ENCODE peak calls at places on chromosomes 12 and 14, in four cellular contexts. One of them, this sample, is unnamed.

GRCh38 chr12:107759410-107759809 is 1.5 kb downstream of the PRDM4 start:
- DNase-seq in K562: peak
- DNase-seq in HCT116: peak
- DNase-seq in GM12878: no peak
- DNase-seq in this sample: no peak

GRCh38 chr12:103548622-103549601 is 38.2 kb upstream of the STAB2 start:
- DNase-seq in K562: peak
- DNase-seq in HCT116: peak
- DNase-seq in GM12878: peak
- DNase-seq in this sample: peak

GRCh38 chr14:69910871-69911270 is 31.7 kb downstream of the SMOC1 start:
- DNase-seq in K562: no peak
- DNase-seq in HCT116: no peak
- DNase-seq in GM12878: no peak
- DNase-seq in this sample: no peak

GRCh38 chr14:86003998-86004397 is 474.1 kb downstream of the FLRT2 start:
- DNase-seq in K562: no peak
- DNase-seq in HCT116: no peak
- DNase-seq in GM12878: no peak
- DNase-seq in this sample: no peak

GRCh38 chr14:71405676-71406075 is 498.4 kb downstream of the PCNX1 start:
- DNase-seq in K562: no peak
- DNase-seq in HCT116: no peak
- DNase-seq in GM12878: no peak
- DNase-seq in this sample: no peak

GRCh38 chr12:101713059-101713682 is 15.7 kb downstream of the CHPT1 start:
- DNase-seq in K562: no peak
- DNase-seq in HCT116: no peak
- DNase-seq in GM12878: no peak
- DNase-seq in this sample: no peak

GRCh38 chr14:59632381-59632780 is 55.8 kb upstream of the CCDC175 start:
- DNase-seq in K562: peak
- DNase-seq in HCT116: peak
- DNase-seq in GM12878: no peak
- DNase-seq in this sample: no peak

GRCh38 chr12:77133566-77133965 is 68.2 kb upstream of the E2F7 start:
- DNase-seq in K562: no peak
- DNase-seq in HCT116: no peak
- DNase-seq in GM12878: no peak
- DNase-seq in this sample: no peak

GRCh38 chr14:35578639-35579038 is 44.7 kb downstream of the INSM2 start:
- DNase-seq in K562: no peak
- DNase-seq in HCT116: no peak
- DNase-seq in GM12878: no peak
- DNase-seq in this sample: no peak

GRCh38 chr12:78210894-78211302 is 380.2 kb downstream of the NAV3 start:
- DNase-seq in K562: no peak
- DNase-seq in HCT116: no peak
- DNase-seq in GM12878: no peak
- DNase-seq in this sample: no peak

GRCh38 chr14:34713681-34714319 is 593 bp downstream of the CFL2 start:
- DNase-seq in K562: peak
- DNase-seq in HCT116: no peak
- DNase-seq in GM12878: no peak
- DNase-seq in this sample: no peak

GRCh38 chr14:105440554-105440900 is 20.9 kb downstream of the MTA1 start:
- DNase-seq in K562: no peak
- DNase-seq in HCT116: no peak
- DNase-seq in GM12878: no peak
- DNase-seq in this sample: no peak

GRCh38 chr12:131988054-131988796 is 38.5 kb downstream of the EP400 start:
- DNase-seq in K562: no peak
- DNase-seq in HCT116: no peak
- DNase-seq in GM12878: no peak
- DNase-seq in this sample: no peak

GRCh38 chr12:52015393-52016081 is 8.8 kb downstream of the TAMALIN start:
- DNase-seq in K562: no peak
- DNase-seq in HCT116: no peak
- DNase-seq in GM12878: no peak
- DNase-seq in this sample: no peak

GRCh38 chr12:111354511-111354910 is 14.4 kb downstream of the PHETA1 start:
- DNase-seq in K562: no peak
- DNase-seq in HCT116: no peak
- DNase-seq in GM12878: no peak
- DNase-seq in this sample: no peak

GRCh38 chr12:93387780-93388179 is 10.1 kb downstream of the NUDT4 start:
- DNase-seq in K562: peak
- DNase-seq in HCT116: no peak
- DNase-seq in GM12878: no peak
- DNase-seq in this sample: no peak

GRCh38 chr12:49953146-49953545 is 2.6 kb downstream of the AQP2 start:
- DNase-seq in K562: no peak
- DNase-seq in HCT116: no peak
- DNase-seq in GM12878: no peak
- DNase-seq in this sample: no peak

GRCh38 chr14:50347521-50347920 is 35.4 kb downstream of the DMAC2L start:
- DNase-seq in K562: peak
- DNase-seq in HCT116: no peak
- DNase-seq in GM12878: no peak
- DNase-seq in this sample: no peak

GRCh38 chr14:23113346-23114119 is 5.5 kb downstream of the CEBPE start:
- DNase-seq in K562: no peak
- DNase-seq in HCT116: no peak
- DNase-seq in GM12878: no peak
- DNase-seq in this sample: no peak

GRCh38 chr12:130026608-130027176 is 122.9 kb upstream of the TMEM132D start:
- DNase-seq in K562: peak
- DNase-seq in HCT116: no peak
- DNase-seq in GM12878: no peak
- DNase-seq in this sample: no peak

GRCh38 chr14:79802096-79802495 is 409.2 kb downstream of the DIO2 start:
- DNase-seq in K562: no peak
- DNase-seq in HCT116: no peak
- DNase-seq in GM12878: no peak
- DNase-seq in this sample: no peak

GRCh38 chr12:51388066-51388799 is 3.0 kb downstream of the GALNT6 start:
- DNase-seq in K562: peak
- DNase-seq in HCT116: no peak
- DNase-seq in GM12878: no peak
- DNase-seq in this sample: no peak

GRCh38 chr12:57476162-57476992 is 3.3 kb downstream of the ARHGAP9 start:
- DNase-seq in K562: no peak
- DNase-seq in HCT116: no peak
- DNase-seq in GM12878: no peak
- DNase-seq in this sample: no peak

GRCh38 chr12:3593906-3594305 is 102.9 kb downstream of the PRMT8 start:
- DNase-seq in K562: no peak
- DNase-seq in HCT116: no peak
- DNase-seq in GM12878: no peak
- DNase-seq in this sample: no peak

GRCh38 chr12:98373982-98374381 is 141.4 kb upstream of the TMPO start:
- DNase-seq in K562: no peak
- DNase-seq in HCT116: no peak
- DNase-seq in GM12878: no peak
- DNase-seq in this sample: no peak

GRCh38 chr14:77961853-77962580 is 162.1 kb downstream of the ADCK1 start:
- DNase-seq in K562: peak
- DNase-seq in HCT116: no peak
- DNase-seq in GM12878: no peak
- DNase-seq in this sample: no peak

GRCh38 chr12:50961708-50962107 is 9.4 kb downstream of the HIGD1C start:
- DNase-seq in K562: no peak
- DNase-seq in HCT116: no peak
- DNase-seq in GM12878: no peak
- DNase-seq in this sample: no peak

GRCh38 chr14:35558680-35559079 is 24.7 kb downstream of the INSM2 start:
- DNase-seq in K562: no peak
- DNase-seq in HCT116: no peak
- DNase-seq in GM12878: no peak
- DNase-seq in this sample: no peak

GRCh38 chr12:102992297-102992696 is 34.8 kb downstream of the ASCL1 start:
- DNase-seq in K562: no peak
- DNase-seq in HCT116: no peak
- DNase-seq in GM12878: peak
- DNase-seq in this sample: no peak

GRCh38 chr14:22748691-22749090 is 17.8 kb upstream of the OXA1L start:
- DNase-seq in K562: no peak
- DNase-seq in HCT116: no peak
- DNase-seq in GM12878: no peak
- DNase-seq in this sample: no peak

DNA sequence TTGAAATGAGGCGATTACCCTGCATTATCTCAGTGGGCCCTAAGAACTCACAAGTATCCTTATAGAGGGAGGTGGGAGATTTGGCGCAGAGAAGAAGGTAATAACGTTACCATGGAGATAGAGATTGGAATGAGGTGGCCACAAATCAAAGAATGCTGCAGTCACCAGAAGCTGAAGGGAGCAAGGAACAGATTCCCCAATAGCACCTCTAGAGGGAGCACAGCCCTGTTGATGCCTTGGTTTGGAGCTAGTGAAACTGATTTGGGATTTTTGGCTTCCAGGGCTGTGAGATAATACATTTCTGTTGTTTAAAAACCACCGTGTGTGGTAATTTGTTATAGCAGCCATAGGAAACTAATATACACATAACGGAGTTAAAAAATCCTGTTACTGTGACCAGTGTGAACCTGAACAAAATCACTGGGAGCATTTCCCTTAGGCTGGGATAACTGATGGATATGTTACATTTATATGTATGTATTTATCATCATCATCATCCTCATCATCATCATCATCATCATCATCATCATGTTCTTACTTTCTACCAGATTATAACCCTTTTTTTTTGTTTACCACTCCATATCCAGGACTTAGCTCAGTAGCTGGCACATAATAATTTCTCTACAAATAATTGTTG is 100.3 kb downstream of the LIN7A start:
- DNase-seq in K562: no peak
- DNase-seq in HCT116: peak
- DNase-seq in GM12878: no peak
- DNase-seq in this sample: peak
- TF ChIP-seq SIN3A in K562: no peak
- TF ChIP-seq SIN3A in HCT116: no peak
- TF ChIP-seq SIN3A in GM12878: no peak
- TF ChIP-seq SIN3A in this sample: no peak

DNA sequence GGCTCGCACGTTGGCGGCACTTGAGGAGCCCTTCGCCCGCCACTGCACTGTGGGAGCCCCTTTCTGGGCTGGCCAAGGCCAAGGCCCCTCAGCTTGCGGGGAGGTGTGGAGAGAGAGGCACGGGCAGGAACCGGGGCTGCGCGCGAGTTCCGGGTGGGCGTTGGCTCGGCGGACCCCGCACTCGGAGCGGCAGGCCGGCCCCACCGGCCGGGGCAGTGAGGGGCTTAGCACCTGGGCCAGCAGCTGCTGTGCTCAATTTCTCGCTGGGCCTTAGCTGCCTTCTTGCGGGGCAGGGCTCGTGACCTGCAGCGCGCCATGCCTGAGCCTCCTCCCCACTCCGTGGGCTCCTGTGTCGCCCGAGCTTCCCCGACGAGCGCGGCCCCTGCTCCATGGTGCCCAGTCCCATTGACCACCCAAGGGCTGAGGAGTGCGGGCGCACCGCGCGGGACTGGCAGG is 71.6 kb upstream of the CNTN1 start:
- DNase-seq in K562: no peak
- DNase-seq in HCT116: no peak
- DNase-seq in GM12878: no peak
- DNase-seq in this sample: no peak
- TF ChIP-seq SIN3A in K562: no peak
- TF ChIP-seq SIN3A in HCT116: no peak
- TF ChIP-seq SIN3A in GM12878: no peak
- TF ChIP-seq SIN3A in this sample: no peak

GRCh38 chr14:88233915-88234314 is 89.2 kb downstream of the KCNK10 start:
- DNase-seq in K562: peak
- DNase-seq in HCT116: peak
- DNase-seq in GM12878: no peak
- DNase-seq in this sample: no peak
- TF ChIP-seq SIN3A in K562: no peak
- TF ChIP-seq SIN3A in HCT116: no peak
- TF ChIP-seq SIN3A in GM12878: no peak
- TF ChIP-seq SIN3A in this sample: no peak

GRCh38 chr12:42981379-42981778 is 391.8 kb upstream of the PRICKLE1 start:
- DNase-seq in K562: no peak
- DNase-seq in HCT116: no peak
- DNase-seq in GM12878: no peak
- DNase-seq in this sample: no peak

GRCh38 chr12:42985506-42985905 is 396.0 kb upstream of the PRICKLE1 start:
- DNase-seq in K562: no peak
- DNase-seq in HCT116: no peak
- DNase-seq in GM12878: no peak
- DNase-seq in this sample: no peak

GRCh38 chr12:42990387-42990786 is 400.8 kb upstream of the PRICKLE1 start:
- DNase-seq in K562: no peak
- DNase-seq in HCT116: no peak
- DNase-seq in GM12878: no peak
- DNase-seq in this sample: no peak

GRCh38 chr12:42982828-42983227 is 393.3 kb upstream of the PRICKLE1 start:
- DNase-seq in K562: no peak
- DNase-seq in HCT116: no peak
- DNase-seq in GM12878: no peak
- DNase-seq in this sample: no peak

DNA sequence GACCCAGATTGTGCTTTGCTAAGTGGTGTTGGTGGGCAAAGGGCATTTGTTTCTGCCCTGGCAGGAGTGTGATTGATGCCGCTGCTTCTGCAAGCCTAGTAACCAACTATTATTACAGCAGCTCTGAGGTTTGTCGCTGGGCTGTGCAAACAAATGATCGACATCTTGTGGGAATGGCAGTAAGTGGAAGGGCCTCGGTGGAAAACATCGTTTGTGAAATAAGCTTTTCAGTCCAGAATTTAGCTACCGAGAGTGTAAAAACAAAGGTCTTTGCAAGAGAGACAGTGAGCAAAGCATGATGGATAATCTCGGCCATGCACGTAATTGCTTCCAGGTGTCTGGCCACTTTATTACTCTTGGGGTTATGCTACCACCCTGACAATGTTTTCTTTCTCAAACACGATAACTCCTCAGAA is 397.7 kb upstream of the PRICKLE1 start:
- DNase-seq in K562: no peak
- DNase-seq in HCT116: no peak
- DNase-seq in GM12878: no peak
- DNase-seq in this sample: no peak
- TF ChIP-seq SIN3A in K562: no peak
- TF ChIP-seq SIN3A in HCT116: no peak
- TF ChIP-seq SIN3A in GM12878: no peak
- TF ChIP-seq SIN3A in this sample: no peak

This sample was measured in Panc1.